ENCODE peak calls at places on chromosomes 1 and 21, in eight cellular contexts. One of them, this sample, is unnamed.

GRCh38 chr1:185560760-185561159 is 173.4 kb upstream of the HMCN1 start:
- DNase-seq in CD4-positive, alpha-beta T cell: no peak
- DNase-seq in WTC11: no peak
- DNase-seq in colonic mucosa: no peak
- DNase-seq in pancreas: no peak
- DNase-seq in stomach: no peak
- DNase-seq in NCI-H748 treated with DMSO at 0.1 percent for 48 hours: no peak
- DNase-seq in nucleus accumbens: no peak
- DNase-seq in this sample: no peak

GRCh38 chr1:145871994-145872411 is 13.1 kb upstream of the PIAS3 start:
- DNase-seq in stomach: peak
- DNase-seq in colonic mucosa: no peak
- DNase-seq in nucleus accumbens: peak
- DNase-seq in NCI-H748 treated with DMSO at 0.1 percent for 48 hours: no peak
- DNase-seq in WTC11: peak
- DNase-seq in pancreas: no peak
- DNase-seq in CD4-positive, alpha-beta T cell: peak
- DNase-seq in this sample: peak

GRCh38 chr1:156232222-156232621 is 9.8 kb upstream of the BGLAP start:
- DNase-seq in CD4-positive, alpha-beta T cell: no peak
- DNase-seq in colonic mucosa: no peak
- DNase-seq in NCI-H748 treated with DMSO at 0.1 percent for 48 hours: no peak
- DNase-seq in WTC11: no peak
- DNase-seq in stomach: no peak
- DNase-seq in nucleus accumbens: no peak
- DNase-seq in pancreas: no peak
- DNase-seq in this sample: no peak

GRCh38 chr1:96684737-96685136 is 36.8 kb upstream of the PTBP2 start:
- DNase-seq in nucleus accumbens: no peak
- DNase-seq in stomach: no peak
- DNase-seq in WTC11: no peak
- DNase-seq in colonic mucosa: no peak
- DNase-seq in NCI-H748 treated with DMSO at 0.1 percent for 48 hours: no peak
- DNase-seq in CD4-positive, alpha-beta T cell: no peak
- DNase-seq in pancreas: no peak
- DNase-seq in this sample: no peak

GRCh38 chr21:15140321-15141019 is 75.7 kb upstream of the NRIP1 start:
- DNase-seq in WTC11: no peak
- DNase-seq in stomach: peak
- DNase-seq in colonic mucosa: peak
- DNase-seq in pancreas: peak
- DNase-seq in CD4-positive, alpha-beta T cell: no peak
- DNase-seq in nucleus accumbens: no peak
- DNase-seq in NCI-H748 treated with DMSO at 0.1 percent for 48 hours: no peak
- DNase-seq in this sample: no peak

GRCh38 chr1:226749467-226749866 is 10.4 kb upstream of the ITPKB start:
- DNase-seq in CD4-positive, alpha-beta T cell: no peak
- DNase-seq in WTC11: no peak
- DNase-seq in NCI-H748 treated with DMSO at 0.1 percent for 48 hours: no peak
- DNase-seq in colonic mucosa: no peak
- DNase-seq in stomach: no peak
- DNase-seq in pancreas: no peak
- DNase-seq in nucleus accumbens: no peak
- DNase-seq in this sample: no peak

GRCh38 chr1:44050261-44050660 is 19.0 kb upstream of the SLC6A9 start:
- DNase-seq in pancreas: no peak
- DNase-seq in stomach: no peak
- DNase-seq in nucleus accumbens: no peak
- DNase-seq in CD4-positive, alpha-beta T cell: no peak
- DNase-seq in NCI-H748 treated with DMSO at 0.1 percent for 48 hours: no peak
- DNase-seq in WTC11: no peak
- DNase-seq in colonic mucosa: no peak
- DNase-seq in this sample: no peak

GRCh38 chr1:82704393-82704792 is 903.7 kb downstream of the ADGRL2 start:
- DNase-seq in CD4-positive, alpha-beta T cell: no peak
- DNase-seq in stomach: no peak
- DNase-seq in NCI-H748 treated with DMSO at 0.1 percent for 48 hours: no peak
- DNase-seq in WTC11: no peak
- DNase-seq in pancreas: no peak
- DNase-seq in nucleus accumbens: no peak
- DNase-seq in colonic mucosa: no peak
- DNase-seq in this sample: no peak

GRCh38 chr1:212699839-212700596 is at the start of gene BATF3:
- DNase-seq in CD4-positive, alpha-beta T cell: peak
- DNase-seq in colonic mucosa: peak
- DNase-seq in stomach: peak
- DNase-seq in nucleus accumbens: peak
- DNase-seq in NCI-H748 treated with DMSO at 0.1 percent for 48 hours: no peak
- DNase-seq in WTC11: no peak
- DNase-seq in pancreas: peak
- DNase-seq in this sample: peak

GRCh38 chr1:203268901-203269653 is 36.2 kb upstream of the BTG2 start:
- DNase-seq in colonic mucosa: peak
- DNase-seq in nucleus accumbens: no peak
- DNase-seq in WTC11: no peak
- DNase-seq in CD4-positive, alpha-beta T cell: peak
- DNase-seq in pancreas: peak
- DNase-seq in NCI-H748 treated with DMSO at 0.1 percent for 48 hours: peak
- DNase-seq in stomach: no peak
- DNase-seq in this sample: peak

GRCh38 chr1:156266051-156266450 is 16.6 kb downstream of the SMG5 start:
- DNase-seq in NCI-H748 treated with DMSO at 0.1 percent for 48 hours: no peak
- DNase-seq in nucleus accumbens: no peak
- DNase-seq in CD4-positive, alpha-beta T cell: no peak
- DNase-seq in colonic mucosa: no peak
- DNase-seq in stomach: no peak
- DNase-seq in pancreas: no peak
- DNase-seq in WTC11: no peak
- DNase-seq in this sample: no peak

GRCh38 chr21:37787456-37787855 is 128.8 kb downstream of the KCNJ6 start:
- DNase-seq in colonic mucosa: no peak
- DNase-seq in nucleus accumbens: no peak
- DNase-seq in WTC11: no peak
- DNase-seq in NCI-H748 treated with DMSO at 0.1 percent for 48 hours: no peak
- DNase-seq in stomach: no peak
- DNase-seq in CD4-positive, alpha-beta T cell: no peak
- DNase-seq in pancreas: no peak
- DNase-seq in this sample: no peak